ENCODE peak calls at places on chromosome 21, in four cellular contexts. P is ovary, F is NCI-H1930, I is uterus. L is an unnamed sample.

GRCh38 chr21:34834852-34835501 is 166.2 kb downstream of the CLIC6 start:
- DNase-seq in P (no peak), F (no peak), I (no peak), L (no peak)

GRCh38 chr21:15379776-15380175 is 315.0 kb upstream of the NRIP1 start:
- DNase-seq in P (no peak), I (no peak), F (no peak), L (no peak)

GRCh38 chr21:33268736-33269441 is 2.7 kb downstream of the IL10RB start:
- DNase-seq in P (no peak), I (no peak), F (no peak), L (no peak)

GRCh38 chr21:45636459-45636858 is 7.1 kb upstream of the PCBP3 start:
- DNase-seq in I (no peak), F (no peak), P (no peak), L (no peak)

GRCh38 chr21:45423201-45423955 is 18.4 kb downstream of the COL18A1 start:
- DNase-seq in I (no peak), P (peak; percentile 40), F (no peak), L (peak; percentile 28)

GRCh38 chr21:42699196-42699595 is 45.8 kb downstream of the PDE9A start:
- DNase-seq in I (no peak), P (no peak), F (no peak), L (no peak)

GRCh38 chr21:29613021-29613420 is 314.3 kb downstream of the BACH1 start:
- DNase-seq in I (no peak), F (no peak), P (no peak), L (no peak)

GRCh38 chr21:42722808-42723470 is 69.5 kb downstream of the PDE9A start:
- DNase-seq in F (no peak), I (no peak), P (no peak), L (no peak)

GRCh38 chr21:28636988-28637691 is 355.5 kb downstream of the LTN1 start:
- DNase-seq in F (no peak), P (no peak), I (no peak), L (no peak)

GRCh38 chr21:14968029-14968428 is 96.8 kb downstream of the NRIP1 start:
- DNase-seq in I (no peak), F (no peak), P (no peak), L (no peak)

GRCh38 chr21:16309250-16309971 is 579.6 kb downstream of the USP25 start:
- DNase-seq in F (no peak), I (no peak), P (no peak), L (no peak)

GRCh38 chr21:28669978-28670377 is 322.7 kb downstream of the LTN1 start:
- DNase-seq in I (no peak), F (no peak), P (no peak), L (no peak)

GRCh38 chr21:44921928-44922327 is 1.2 kb upstream of the ITGB2 start:
- DNase-seq in I (no peak), F (no peak), P (no peak), L (no peak)

GRCh38 chr21:45551316-45551715 is 9.1 kb upstream of the SLC19A1 start:
- DNase-seq in I (no peak), P (peak; percentile 13), F (no peak), L (no peak)

GRCh38 chr21:36188937-36189336 is 32.3 kb downstream of the DOP1B start:
- DNase-seq in P (no peak), F (no peak), I (no peak), L (no peak)

GRCh38 chr21:44354001-44354405 is 582 bp downstream of the TRPM2 start:
- DNase-seq in I (no peak), P (no peak), F (no peak), L (no peak)

GRCh38 chr21:16587141-16587570 is 857.4 kb downstream of the USP25 start:
- DNase-seq in I (peak; percentile 60), F (no peak), P (peak; percentile 50), L (peak; percentile 54)

GRCh38 chr21:43284700-43285099 is 115.9 kb downstream of the CRYAA start:
- DNase-seq in F (no peak), P (no peak), I (no peak), L (no peak)

GRCh38 chr21:29829514-29830255 is 110.1 kb downstream of the GRIK1 start:
- DNase-seq in I (no peak), F (no peak), P (no peak), L (no peak)

GRCh38 chr21:27425574-27425973 is 458.7 kb upstream of the ADAMTS5 start:
- DNase-seq in P (no peak), I (peak; percentile 50), F (no peak), L (no peak)

GRCh38 chr21:35222021-35222420 is 172.9 kb upstream of the RUNX1 start:
- DNase-seq in I (no peak), F (no peak), P (no peak), L (no peak)

GRCh38 chr21:15301736-15302135 is 236.9 kb upstream of the NRIP1 start:
- DNase-seq in I (no peak), P (no peak), F (no peak), L (no peak)

GRCh38 chr21:37166733-37167132 is 93.7 kb downstream of the TTC3 start:
- DNase-seq in I (no peak), P (no peak), F (no peak), L (no peak)

GRCh38 chr21:36487641-36488307 is 7.9 kb upstream of the CLDN14 start:
- DNase-seq in F (no peak), I (no peak), P (no peak), L (no peak)

GRCh38 chr21:41764558-41765392 is 2.1 kb downstream of the RIPK4 start:
- DNase-seq in I (no peak), P (no peak), F (no peak), L (no peak)

GRCh38 chr21:40696246-40696645 is 150.7 kb downstream of the DSCAM start:
- DNase-seq in P (no peak), I (no peak), F (no peak), L (no peak)

GRCh38 chr21:43611598-43612369 is 47.5 kb downstream of the HSF2BP start:
- DNase-seq in I (peak; percentile 63), F (no peak), P (peak; percentile 84), L (peak; percentile 75)

GRCh38 chr21:39132248-39132647 is 51.0 kb downstream of the PSMG1 start:
- DNase-seq in F (no peak), I (no peak), P (no peak), L (no peak)

GRCh38 chr21:25387665-25388064 is 219.6 kb downstream of the MRPL39 start:
- DNase-seq in F (no peak), I (no peak), P (no peak), L (no peak)

GRCh38 chr21:34534522-34534921 is 22.5 kb upstream of the KCNE1 start:
- DNase-seq in F (no peak), P (no peak), I (no peak), L (no peak)

GRCh38 chr21:46555225-46555617 is 49.7 kb downstream of the S100B start:
- DNase-seq in P (no peak), I (no peak), F (no peak), L (no peak)

GRCh38 chr21:45593162-45594022 is 50.1 kb upstream of the PCBP3 start:
- DNase-seq in I (no peak), F (peak; percentile 81), P (peak; percentile 33), L (no peak)

GRCh38 chr21:35324372-35325220 is 275.5 kb upstream of the RUNX1 start:
- DNase-seq in P (peak; percentile 64), F (no peak), I (no peak), L (no peak)

GRCh38 chr21:23162213-23162946 is 2164.2 kb downstream of the NCAM2 start:
- DNase-seq in P (no peak), I (no peak), F (no peak), L (no peak)

GRCh38 chr21:41852151-41852928 is 26.8 kb downstream of the PRDM15 start:
- DNase-seq in F (no peak), I (no peak), P (no peak), L (no peak)

GRCh38 chr21:45153358-45154318 is 79.3 kb downstream of the ADARB1 start:
- DNase-seq in P (no peak), I (no peak), F (no peak), L (no peak)

L was measured in left cardiac atrium.